ENCODE peak calls at places on chromosomes 5 and 9, in seven cellular contexts. R is HCT116, E is HEK293T, P is H1, C is HepG2, D is K562, Z is GM12878. N is an unnamed sample.

GRCh38 chr9:114448706-114449105 is 56.6 kb downstream of the WHRN start:
- DNase-seq in R (no peak), E (no peak), P (no peak), C (no peak), D (no peak), Z (no peak), N (no peak)

GRCh38 chr5:101482931-101483330 is 579.8 kb upstream of the ST8SIA4 start:
- DNase-seq in R (no peak), E (no peak), P (no peak), C (no peak), D (no peak), Z (no peak), N (no peak)

GRCh38 chr9:133972041-133972970 is 19.8 kb downstream of the VAV2 start:
- DNase-seq in R (no peak), E (no peak), P (no peak), C (no peak), D (no peak), Z (no peak), N (no peak)

GRCh38 chr5:157478726-157479125 is 18.7 kb downstream of the NIPAL4 start:
- DNase-seq in R (no peak), E (no peak), P (no peak), C (no peak), D (no peak), Z (no peak), N (no peak)

GRCh38 chr5:25568989-25569625 is 924.3 kb upstream of the CDH10 start:
- DNase-seq in R (no peak), E (no peak), P (no peak), C (no peak), D (peak), Z (no peak), N (no peak)

GRCh38 chr5:65811895-65812294 is 89.9 kb downstream of the NLN start:
- DNase-seq in R (peak), E (no peak), P (no peak), C (no peak), D (no peak), Z (no peak), N (no peak)

GRCh38 chr5:35246411-35246810 is 16.1 kb upstream of the PRLR start:
- DNase-seq in R (no peak), E (no peak), P (no peak), C (peak), D (no peak), Z (no peak), N (no peak)

GRCh38 chr9:114911167-114911821 is 19.1 kb downstream of the TNFSF8 start:
- DNase-seq in R (no peak), E (peak), P (no peak), C (peak), D (peak), Z (no peak), N (no peak)

GRCh38 chr9:99024959-99025358 is 80.0 kb upstream of the TGFBR1 start:
- DNase-seq in R (no peak), E (no peak), P (no peak), C (no peak), D (no peak), Z (no peak), N (no peak)

GRCh38 chr5:132102101-132102701 is 28.6 kb downstream of the CSF2 start:
- DNase-seq in R (no peak), E (no peak), P (no peak), C (no peak), D (no peak), Z (no peak), N (no peak)
- TF ChIP-seq SP1 in R (peak), E (no peak), P (no peak), C (no peak), D (no peak), Z (no peak), N (no peak)

GRCh38 chr9:87880683-87881082 is 2.0 kb upstream of the SPATA31E1 start:
- DNase-seq in R (no peak), E (peak), P (no peak), C (no peak), D (no peak), Z (no peak), N (no peak)

GRCh38 chr9:87875839-87876545 is 6.7 kb upstream of the SPATA31E1 start:
- DNase-seq in R (no peak), E (no peak), P (no peak), C (no peak), D (no peak), Z (no peak), N (no peak)

GRCh38 chr9:87876708-87877107 is 6.0 kb upstream of the SPATA31E1 start:
- DNase-seq in R (no peak), E (no peak), P (no peak), C (no peak), D (no peak), Z (no peak), N (no peak)

GRCh38 chr9:87880116-87880515 is 2.6 kb upstream of the SPATA31E1 start:
- DNase-seq in R (no peak), E (peak), P (no peak), C (no peak), D (no peak), Z (no peak), N (no peak)

DNA sequence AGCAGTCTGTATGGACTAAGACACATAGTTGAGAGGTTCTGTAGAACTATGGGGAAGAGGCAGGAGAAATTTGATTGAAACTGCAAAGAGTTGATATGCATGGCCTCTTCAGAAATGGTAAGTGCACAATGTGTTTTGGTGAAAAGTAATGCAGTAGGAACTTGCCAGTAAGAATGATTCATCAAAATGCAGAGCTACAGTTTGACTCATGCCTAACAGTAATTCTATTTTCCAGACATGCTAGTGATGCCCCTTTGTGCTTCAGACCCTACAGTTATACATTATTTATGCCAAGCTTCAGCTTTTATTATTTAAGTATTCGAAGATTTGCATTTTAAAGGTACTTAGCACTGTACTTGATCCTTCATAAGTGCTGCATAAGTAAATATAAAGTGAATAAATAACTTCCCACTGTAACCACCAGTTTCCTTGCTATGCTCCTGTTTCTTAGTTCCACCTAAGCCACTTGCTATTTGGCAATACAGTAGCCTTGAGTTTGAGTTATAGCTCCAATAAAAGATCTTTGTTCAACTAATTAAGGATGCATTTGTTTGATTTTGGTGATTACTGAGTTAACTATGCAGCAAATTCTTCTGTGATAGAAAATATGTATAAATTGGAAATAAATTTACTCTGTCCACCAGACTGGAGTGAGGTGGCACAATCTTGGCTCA is 3.6 kb upstream of the SPATA31E1 start:
- DNase-seq in R (no peak), E (no peak), P (no peak), C (no peak), D (peak), Z (no peak), N (no peak)
- TF ChIP-seq SP1 in R (no peak), E (no peak), P (no peak), C (no peak), D (no peak), Z (no peak), N (no peak)

DNA sequence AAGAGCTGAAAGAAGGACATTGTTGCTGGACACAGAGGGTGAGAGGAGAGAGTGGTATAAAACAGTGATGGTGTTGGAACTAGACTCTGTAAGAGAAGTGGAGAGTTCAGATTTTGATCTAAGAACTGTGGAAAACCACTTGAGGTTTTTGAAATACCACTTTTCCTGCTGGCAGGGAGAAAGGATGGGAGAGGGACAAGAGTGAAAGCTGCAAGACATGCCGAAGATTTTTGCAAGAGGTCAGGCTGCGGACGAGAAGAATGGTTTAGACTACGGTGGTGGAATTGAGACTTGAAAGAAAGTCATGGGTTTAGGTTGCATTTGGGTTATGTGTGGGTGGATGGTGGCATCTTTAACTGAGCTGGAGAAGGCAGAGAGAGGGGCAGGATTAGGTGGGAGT is 202.2 kb upstream of the RPS23 start:
- DNase-seq in R (no peak), E (no peak), P (no peak), C (no peak), D (no peak), Z (no peak), N (no peak)
- TF ChIP-seq SP1 in R (no peak), E (no peak), P (no peak), C (no peak), D (no peak), Z (no peak), N (no peak)

DNA sequence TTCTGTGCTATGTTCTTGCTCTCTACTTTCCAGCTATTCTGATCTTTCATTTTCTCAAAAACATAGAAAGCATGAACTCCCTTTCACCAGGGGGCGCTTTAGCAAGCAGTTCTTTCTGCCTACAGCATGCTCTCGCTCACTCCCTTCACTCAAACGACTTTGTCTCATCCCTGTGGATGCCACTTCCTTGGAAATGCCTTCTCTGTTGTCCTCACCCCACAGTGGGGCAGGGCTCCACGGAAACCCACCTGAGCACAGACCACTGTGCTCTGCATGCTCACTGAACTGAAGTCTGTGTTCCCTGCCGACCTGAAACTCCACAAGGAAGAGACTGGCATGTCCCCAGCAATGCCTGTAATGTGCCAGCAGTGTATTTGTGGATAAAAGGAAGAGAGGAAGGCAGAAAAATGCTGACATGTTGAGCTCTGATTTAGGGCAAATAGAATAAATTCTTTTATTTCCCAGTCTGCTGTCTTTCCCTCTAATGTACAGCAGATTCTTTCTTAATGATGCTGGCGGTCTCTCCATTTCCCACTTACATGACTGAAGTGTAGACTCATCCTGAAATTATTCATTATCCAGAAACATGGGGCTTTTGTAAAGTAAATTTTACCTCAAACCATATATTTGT is 4.9 kb upstream of the ROR2 start:
- DNase-seq in R (peak), E (peak), P (no peak), C (peak), D (peak), Z (no peak), N (peak)
- TF ChIP-seq SP1 in R (no peak), E (no peak), P (no peak), C (no peak), D (no peak), Z (no peak), N (no peak)